ENCODE peak calls at places on chromosomes 1 and 21, in six cellular contexts. One of them, this sample, is unnamed.

GRCh38 chr1:15618685-15619525 is 1.6 kb downstream of the DDI2 start:
- DNase-seq in ELF-1: no peak
- DNase-seq in HuH-7.5: peak; percentile 49
- DNase-seq in AG09319: peak; percentile 66
- DNase-seq in stimulated activated CD4-positive, alpha-beta T cell treated with anti-CD3 and anti-CD28 coated beads, Interleukin-12 subunit alpha, Interleukin-12 subunit beta, amount 100 ng/mL, for 4 hours: no peak
- DNase-seq in left cardiac atrium: no peak
- DNase-seq in this sample: no peak

GRCh38 chr21:39330001-39330400 is 16.6 kb upstream of the BRWD1 start:
- DNase-seq in ELF-1: no peak
- DNase-seq in HuH-7.5: no peak
- DNase-seq in AG09319: no peak
- DNase-seq in stimulated activated CD4-positive, alpha-beta T cell treated with anti-CD3 and anti-CD28 coated beads, Interleukin-12 subunit alpha, Interleukin-12 subunit beta, amount 100 ng/mL, for 4 hours: no peak
- DNase-seq in left cardiac atrium: no peak
- DNase-seq in this sample: no peak

GRCh38 chr21:46144464-46145070 is 10.8 kb downstream of the FTCD start:
- DNase-seq in ELF-1: no peak
- DNase-seq in HuH-7.5: no peak
- DNase-seq in AG09319: no peak
- DNase-seq in stimulated activated CD4-positive, alpha-beta T cell treated with anti-CD3 and anti-CD28 coated beads, Interleukin-12 subunit alpha, Interleukin-12 subunit beta, amount 100 ng/mL, for 4 hours: no peak
- DNase-seq in left cardiac atrium: no peak
- DNase-seq in this sample: no peak

GRCh38 chr1:116148967-116149366 is 37.8 kb downstream of the MAB21L3 start:
- DNase-seq in ELF-1: no peak
- DNase-seq in HuH-7.5: no peak
- DNase-seq in AG09319: no peak
- DNase-seq in stimulated activated CD4-positive, alpha-beta T cell treated with anti-CD3 and anti-CD28 coated beads, Interleukin-12 subunit alpha, Interleukin-12 subunit beta, amount 100 ng/mL, for 4 hours: no peak
- DNase-seq in left cardiac atrium: no peak
- DNase-seq in this sample: no peak

GRCh38 chr1:19007491-19008441 is 51.3 kb upstream of the IFFO2 start:
- DNase-seq in ELF-1: no peak
- DNase-seq in HuH-7.5: no peak
- DNase-seq in AG09319: no peak
- DNase-seq in stimulated activated CD4-positive, alpha-beta T cell treated with anti-CD3 and anti-CD28 coated beads, Interleukin-12 subunit alpha, Interleukin-12 subunit beta, amount 100 ng/mL, for 4 hours: no peak
- DNase-seq in left cardiac atrium: no peak
- DNase-seq in this sample: no peak

GRCh38 chr21:38333290-38334272 is 76.8 kb downstream of the KCNJ15 start:
- DNase-seq in ELF-1: no peak
- DNase-seq in HuH-7.5: no peak
- DNase-seq in AG09319: no peak
- DNase-seq in stimulated activated CD4-positive, alpha-beta T cell treated with anti-CD3 and anti-CD28 coated beads, Interleukin-12 subunit alpha, Interleukin-12 subunit beta, amount 100 ng/mL, for 4 hours: no peak
- DNase-seq in left cardiac atrium: no peak
- DNase-seq in this sample: no peak

GRCh38 chr1:163055005-163055404 is 14.2 kb upstream of the RGS4 start:
- DNase-seq in ELF-1: no peak
- DNase-seq in HuH-7.5: no peak
- DNase-seq in AG09319: no peak
- DNase-seq in stimulated activated CD4-positive, alpha-beta T cell treated with anti-CD3 and anti-CD28 coated beads, Interleukin-12 subunit alpha, Interleukin-12 subunit beta, amount 100 ng/mL, for 4 hours: no peak
- DNase-seq in left cardiac atrium: no peak
- DNase-seq in this sample: no peak

GRCh38 chr1:155761746-155762400 is 73.0 kb downstream of the DAP3 start:
- DNase-seq in ELF-1: no peak
- DNase-seq in HuH-7.5: no peak
- DNase-seq in AG09319: no peak
- DNase-seq in stimulated activated CD4-positive, alpha-beta T cell treated with anti-CD3 and anti-CD28 coated beads, Interleukin-12 subunit alpha, Interleukin-12 subunit beta, amount 100 ng/mL, for 4 hours: no peak
- DNase-seq in left cardiac atrium: no peak
- DNase-seq in this sample: no peak

GRCh38 chr1:2856076-2856390 is 54.5 kb upstream of the TTC34 start:
- DNase-seq in ELF-1: no peak
- DNase-seq in HuH-7.5: no peak
- DNase-seq in AG09319: no peak
- DNase-seq in stimulated activated CD4-positive, alpha-beta T cell treated with anti-CD3 and anti-CD28 coated beads, Interleukin-12 subunit alpha, Interleukin-12 subunit beta, amount 100 ng/mL, for 4 hours: no peak
- DNase-seq in left cardiac atrium: peak; percentile 8
- DNase-seq in this sample: no peak

GRCh38 chr1:48530727-48531351 is 58.8 kb upstream of the SPATA6 start:
- DNase-seq in ELF-1: peak; percentile 95
- DNase-seq in HuH-7.5: peak; percentile 59
- DNase-seq in AG09319: no peak
- DNase-seq in stimulated activated CD4-positive, alpha-beta T cell treated with anti-CD3 and anti-CD28 coated beads, Interleukin-12 subunit alpha, Interleukin-12 subunit beta, amount 100 ng/mL, for 4 hours: peak; percentile 3
- DNase-seq in left cardiac atrium: no peak
- DNase-seq in this sample: no peak

GRCh38 chr1:22562584-22563551 is at the start of gene EPHA8:
- DNase-seq in ELF-1: no peak
- DNase-seq in HuH-7.5: no peak
- DNase-seq in AG09319: no peak
- DNase-seq in stimulated activated CD4-positive, alpha-beta T cell treated with anti-CD3 and anti-CD28 coated beads, Interleukin-12 subunit alpha, Interleukin-12 subunit beta, amount 100 ng/mL, for 4 hours: no peak
- DNase-seq in left cardiac atrium: no peak
- DNase-seq in this sample: no peak

GRCh38 chr1:19606817-19607706 is 37.0 kb upstream of the NBL1 start:
- DNase-seq in ELF-1: no peak
- DNase-seq in HuH-7.5: no peak
- DNase-seq in AG09319: peak; percentile 76
- DNase-seq in stimulated activated CD4-positive, alpha-beta T cell treated with anti-CD3 and anti-CD28 coated beads, Interleukin-12 subunit alpha, Interleukin-12 subunit beta, amount 100 ng/mL, for 4 hours: peak; percentile 13
- DNase-seq in left cardiac atrium: no peak
- DNase-seq in this sample: no peak

GRCh38 chr1:223776075-223776814 is 63.9 kb downstream of the CAPN2 start:
- DNase-seq in ELF-1: no peak
- DNase-seq in HuH-7.5: no peak
- DNase-seq in AG09319: no peak
- DNase-seq in stimulated activated CD4-positive, alpha-beta T cell treated with anti-CD3 and anti-CD28 coated beads, Interleukin-12 subunit alpha, Interleukin-12 subunit beta, amount 100 ng/mL, for 4 hours: peak; percentile 17
- DNase-seq in left cardiac atrium: peak; percentile 35
- DNase-seq in this sample: no peak

GRCh38 chr1:90174246-90174645 is 179.3 kb downstream of the ZNF326 start:
- DNase-seq in ELF-1: no peak
- DNase-seq in HuH-7.5: no peak
- DNase-seq in AG09319: no peak
- DNase-seq in stimulated activated CD4-positive, alpha-beta T cell treated with anti-CD3 and anti-CD28 coated beads, Interleukin-12 subunit alpha, Interleukin-12 subunit beta, amount 100 ng/mL, for 4 hours: no peak
- DNase-seq in left cardiac atrium: no peak
- DNase-seq in this sample: no peak

GRCh38 chr1:20586939-20587638 is 1.8 kb upstream of the CDA start:
- DNase-seq in ELF-1: no peak
- DNase-seq in HuH-7.5: no peak
- DNase-seq in AG09319: no peak
- DNase-seq in stimulated activated CD4-positive, alpha-beta T cell treated with anti-CD3 and anti-CD28 coated beads, Interleukin-12 subunit alpha, Interleukin-12 subunit beta, amount 100 ng/mL, for 4 hours: no peak
- DNase-seq in left cardiac atrium: peak; percentile 34
- DNase-seq in this sample: no peak

GRCh38 chr21:36591326-36591970 is 107.5 kb upstream of the SIM2 start:
- DNase-seq in ELF-1: no peak
- DNase-seq in HuH-7.5: no peak
- DNase-seq in AG09319: no peak
- DNase-seq in stimulated activated CD4-positive, alpha-beta T cell treated with anti-CD3 and anti-CD28 coated beads, Interleukin-12 subunit alpha, Interleukin-12 subunit beta, amount 100 ng/mL, for 4 hours: no peak
- DNase-seq in left cardiac atrium: no peak
- DNase-seq in this sample: no peak

GRCh38 chr1:82453511-82454185 is 652.9 kb downstream of the ADGRL2 start:
- DNase-seq in ELF-1: no peak
- DNase-seq in HuH-7.5: no peak
- DNase-seq in AG09319: no peak
- DNase-seq in stimulated activated CD4-positive, alpha-beta T cell treated with anti-CD3 and anti-CD28 coated beads, Interleukin-12 subunit alpha, Interleukin-12 subunit beta, amount 100 ng/mL, for 4 hours: no peak
- DNase-seq in left cardiac atrium: no peak
- DNase-seq in this sample: no peak

GRCh38 chr1:180580237-180580636 is 21.5 kb downstream of the OVAAL start:
- DNase-seq in ELF-1: peak; percentile 56
- DNase-seq in HuH-7.5: no peak
- DNase-seq in AG09319: no peak
- DNase-seq in stimulated activated CD4-positive, alpha-beta T cell treated with anti-CD3 and anti-CD28 coated beads, Interleukin-12 subunit alpha, Interleukin-12 subunit beta, amount 100 ng/mL, for 4 hours: no peak
- DNase-seq in left cardiac atrium: no peak
- DNase-seq in this sample: no peak

GRCh38 chr21:31730687-31731111 is 1.2 kb downstream of the SCAF4 start:
- DNase-seq in ELF-1: peak; percentile 84
- DNase-seq in HuH-7.5: no peak
- DNase-seq in AG09319: no peak
- DNase-seq in stimulated activated CD4-positive, alpha-beta T cell treated with anti-CD3 and anti-CD28 coated beads, Interleukin-12 subunit alpha, Interleukin-12 subunit beta, amount 100 ng/mL, for 4 hours: no peak
- DNase-seq in left cardiac atrium: no peak
- DNase-seq in this sample: no peak

GRCh38 chr1:173112129-173112528 is 61.4 kb upstream of the TNFSF18 start:
- DNase-seq in ELF-1: no peak
- DNase-seq in HuH-7.5: no peak
- DNase-seq in AG09319: no peak
- DNase-seq in stimulated activated CD4-positive, alpha-beta T cell treated with anti-CD3 and anti-CD28 coated beads, Interleukin-12 subunit alpha, Interleukin-12 subunit beta, amount 100 ng/mL, for 4 hours: no peak
- DNase-seq in left cardiac atrium: no peak
- DNase-seq in this sample: no peak

This sample was measured in activated T-cell treated with anti-CD3 and anti-CD28 coated beads for 1 hour.